ENCODE peak calls at places on chromosome 16, in ten cellular contexts. One of them, this sample, is unnamed.

GRCh38 chr16:48366165-48367093 is 18.8 kb downstream of the SIAH1 start:
- DNase-seq in C1 segment of cervical spinal cord: no peak
- DNase-seq in left kidney: peak; percentile 59
- DNase-seq in activated naive CD4-positive, alpha-beta T cell treated with Interleukin-2 at 50 U/mL for 16 hours: peak; percentile 63
- DNase-seq in hypothalamus: no peak
- DNase-seq in posterior cingulate gyrus: no peak
- DNase-seq in SK-N-SH: peak; percentile 46
- DNase-seq in hepatic stellate cell: peak; percentile 61
- DNase-seq in M059J: peak; percentile 85
- DNase-seq in adrenal gland: peak; percentile 54
- DNase-seq in this sample: peak; percentile 84

GRCh38 chr16:73878616-73879015 is 418.0 kb upstream of the PSMD7 start:
- DNase-seq in posterior cingulate gyrus: peak; percentile 12
- DNase-seq in SK-N-SH: peak; percentile 46
- DNase-seq in C1 segment of cervical spinal cord: no peak
- DNase-seq in left kidney: peak; percentile 86
- DNase-seq in hepatic stellate cell: peak; percentile 17
- DNase-seq in hypothalamus: no peak
- DNase-seq in M059J: peak; percentile 66
- DNase-seq in adrenal gland: no peak
- DNase-seq in activated naive CD4-positive, alpha-beta T cell treated with Interleukin-2 at 50 U/mL for 16 hours: no peak
- DNase-seq in this sample: no peak

GRCh38 chr16:1705688-1706385 is at the start of gene MAPK8IP3:
- DNase-seq in C1 segment of cervical spinal cord: peak; percentile 90
- DNase-seq in hypothalamus: peak; percentile 92
- DNase-seq in left kidney: peak; percentile 96
- DNase-seq in M059J: peak; percentile 81
- DNase-seq in adrenal gland: peak; percentile 90
- DNase-seq in activated naive CD4-positive, alpha-beta T cell treated with Interleukin-2 at 50 U/mL for 16 hours: peak; percentile 94
- DNase-seq in hepatic stellate cell: peak; percentile 95
- DNase-seq in posterior cingulate gyrus: peak; percentile 95
- DNase-seq in SK-N-SH: peak; percentile 99
- DNase-seq in this sample: peak; percentile 96

GRCh38 chr16:22206847-22207714 is 1.0 kb downstream of the EEF2K start:
- DNase-seq in SK-N-SH: peak; percentile 75
- DNase-seq in adrenal gland: peak; percentile 85
- DNase-seq in hepatic stellate cell: no peak
- DNase-seq in activated naive CD4-positive, alpha-beta T cell treated with Interleukin-2 at 50 U/mL for 16 hours: peak; percentile 75
- DNase-seq in C1 segment of cervical spinal cord: peak; percentile 39
- DNase-seq in hypothalamus: peak; percentile 58
- DNase-seq in posterior cingulate gyrus: peak; percentile 61
- DNase-seq in left kidney: peak; percentile 69
- DNase-seq in M059J: peak; percentile 69
- DNase-seq in this sample: no peak

GRCh38 chr16:49827806-49828428 is 28.0 kb downstream of the ZNF423 start:
- DNase-seq in activated naive CD4-positive, alpha-beta T cell treated with Interleukin-2 at 50 U/mL for 16 hours: no peak
- DNase-seq in M059J: no peak
- DNase-seq in C1 segment of cervical spinal cord: no peak
- DNase-seq in left kidney: peak; percentile 63
- DNase-seq in SK-N-SH: no peak
- DNase-seq in posterior cingulate gyrus: no peak
- DNase-seq in hypothalamus: no peak
- DNase-seq in hepatic stellate cell: no peak
- DNase-seq in adrenal gland: no peak
- DNase-seq in this sample: no peak

GRCh38 chr16:67163903-67164558 is 514 bp upstream of the HSF4 start:
- DNase-seq in M059J: peak; percentile 39
- DNase-seq in C1 segment of cervical spinal cord: no peak
- DNase-seq in adrenal gland: peak; percentile 51
- DNase-seq in hypothalamus: no peak
- DNase-seq in SK-N-SH: peak; percentile 77
- DNase-seq in hepatic stellate cell: no peak
- DNase-seq in activated naive CD4-positive, alpha-beta T cell treated with Interleukin-2 at 50 U/mL for 16 hours: no peak
- DNase-seq in left kidney: no peak
- DNase-seq in posterior cingulate gyrus: peak; percentile 45
- DNase-seq in this sample: no peak

GRCh38 chr16:50737420-50737959 is 4.4 kb upstream of the CYLD start:
- DNase-seq in posterior cingulate gyrus: no peak
- DNase-seq in activated naive CD4-positive, alpha-beta T cell treated with Interleukin-2 at 50 U/mL for 16 hours: no peak
- DNase-seq in SK-N-SH: no peak
- DNase-seq in hypothalamus: no peak
- DNase-seq in C1 segment of cervical spinal cord: no peak
- DNase-seq in M059J: no peak
- DNase-seq in left kidney: no peak
- DNase-seq in adrenal gland: no peak
- DNase-seq in hepatic stellate cell: no peak
- DNase-seq in this sample: no peak

GRCh38 chr16:22008215-22009142 is 568 bp downstream of the MOSMO start:
- DNase-seq in SK-N-SH: peak; percentile 65
- DNase-seq in left kidney: peak; percentile 66
- DNase-seq in adrenal gland: peak; percentile 39
- DNase-seq in hypothalamus: no peak
- DNase-seq in hepatic stellate cell: peak; percentile 73
- DNase-seq in M059J: peak; percentile 32
- DNase-seq in C1 segment of cervical spinal cord: no peak
- DNase-seq in activated naive CD4-positive, alpha-beta T cell treated with Interleukin-2 at 50 U/mL for 16 hours: peak; percentile 25
- DNase-seq in posterior cingulate gyrus: peak; percentile 20
- DNase-seq in this sample: peak; percentile 67